ENCODE peak calls at places on chromosomes 5 and 9, in six cellular contexts. C, R, V, G, F and N are unnamed samples.
A peak's percentile ranks its signal among the peaks of the same experiment; 100 is the strongest.

GRCh38 chr5:79109527-79110492 is 1.8 kb upstream of the BHMT start:
- DNase-seq in C (no peak), R (no peak), V (no peak), G (peak; percentile 50), F (no peak), N (no peak)

GRCh38 chr9:14433841-14434511 is 120.0 kb upstream of the NFIB start:
- DNase-seq in C (no peak), R (peak; percentile 23), V (peak; percentile 49), G (no peak), F (no peak), N (peak; percentile 23)

GRCh38 chr9:130174920-130175321 is 2.7 kb downstream of the NCS1 start:
- DNase-seq in C (no peak), R (no peak), V (no peak), G (no peak), F (no peak), N (no peak)

GRCh38 chr5:134111741-134112647 is 2.5 kb upstream of the TCF7 start:
- DNase-seq in C (no peak), R (peak; percentile 59), V (no peak), G (no peak), F (no peak), N (no peak)

GRCh38 chr9:120942186-120943001 is 15.8 kb upstream of the TRAF1 start:
- DNase-seq in C (no peak), R (no peak), V (no peak), G (peak; percentile 66), F (no peak), N (no peak)

GRCh38 chr9:93121316-93122241 is 12.5 kb downstream of the NINJ1 start:
- DNase-seq in C (no peak), R (no peak), V (no peak), G (peak; percentile 53), F (no peak), N (no peak)

GRCh38 chr9:93196095-93197055 is 12.4 kb downstream of the WNK2 start:
- DNase-seq in C (no peak), R (no peak), V (no peak), G (no peak), F (no peak), N (no peak)

GRCh38 chr9:86098793-86099694 is at the start of gene GOLM1:
- DNase-seq in C (no peak), R (peak; percentile 66), V (no peak), G (peak; percentile 60), F (no peak), N (no peak)

GRCh38 chr5:113806823-113807222 is 293.3 kb downstream of the YTHDC2 start:
- DNase-seq in C (no peak), R (no peak), V (peak; percentile 12), G (no peak), F (no peak), N (no peak)

GRCh38 chr5:133900498-133901270 is 67.7 kb downstream of the C5orf15 start:
- DNase-seq in C (no peak), R (no peak), V (no peak), G (no peak), F (no peak), N (no peak)

GRCh38 chr9:98989036-98990000 is 45.6 kb downstream of the COL15A1 start:
- DNase-seq in C (no peak), R (peak; percentile 97), V (no peak), G (peak; percentile 89), F (no peak), N (peak; percentile 94)

GRCh38 chr5:177132504-177133118 is 962 bp upstream of the NSD1 start:
- DNase-seq in C (no peak), R (no peak), V (no peak), G (peak; percentile 69), F (peak; percentile 36), N (no peak)

GRCh38 chr5:77239126-77239741 is 28.8 kb downstream of the PDE8B start:
- DNase-seq in C (no peak), R (peak; percentile 17), V (no peak), G (no peak), F (no peak), N (no peak)

GRCh38 chr5:1312206-1312605 is 17.3 kb upstream of the TERT start:
- DNase-seq in C (peak; percentile 92), R (no peak), V (no peak), G (peak; percentile 8), F (peak; percentile 39), N (no peak)

GRCh38 chr5:72171667-72172066 is 64.4 kb downstream of the MAP1B start:
- DNase-seq in C (no peak), R (no peak), V (no peak), G (no peak), F (no peak), N (no peak)

GRCh38 chr9:110936719-110937452 is 101.4 kb downstream of the LPAR1 start:
- DNase-seq in C (no peak), R (no peak), V (no peak), G (no peak), F (no peak), N (no peak)

GRCh38 chr5:181280251-181280762 is 19.4 kb upstream of the TRIM52 start:
- DNase-seq in C (no peak), R (no peak), V (no peak), G (no peak), F (no peak), N (no peak)

GRCh38 chr9:32456564-32456963 is 69.4 kb downstream of the RIGI start:
- DNase-seq in C (no peak), R (peak; percentile 49), V (no peak), G (no peak), F (no peak), N (no peak)

GRCh38 chr5:115424030-115424429 is 120.5 kb downstream of the FEM1C start:
- DNase-seq in C (no peak), R (no peak), V (no peak), G (no peak), F (no peak), N (no peak)

GRCh38 chr5:34040411-34040810 is 2.6 kb downstream of the C1QTNF3 start:
- DNase-seq in C (no peak), R (no peak), V (no peak), G (no peak), F (no peak), N (no peak)

GRCh38 chr5:68711311-68712200 is 382.3 kb upstream of the SLC30A5 start:
- DNase-seq in C (peak; percentile 11), R (no peak), V (peak; percentile 25), G (no peak), F (no peak), N (no peak)

GRCh38 chr5:61304611-61305369 is 27.3 kb upstream of the ZSWIM6 start:
- DNase-seq in C (no peak), R (peak; percentile 91), V (no peak), G (no peak), F (no peak), N (peak; percentile 58)

GRCh38 chr5:147509041-147509709 is 693 bp downstream of the DPYSL3 start:
- DNase-seq in C (no peak), R (peak; percentile 69), V (no peak), G (peak; percentile 57), F (no peak), N (no peak)

GRCh38 chr5:143024227-143024920 is 254.2 kb downstream of the ARHGAP26 start:
- DNase-seq in C (no peak), R (no peak), V (no peak), G (no peak), F (no peak), N (no peak)

GRCh38 chr5:90233496-90233895 is 176.1 kb downstream of the CETN3 start:
- DNase-seq in C (no peak), R (no peak), V (no peak), G (no peak), F (no peak), N (no peak)

GRCh38 chr5:116032094-116032517 is at the start of gene ARL14EPL:
- DNase-seq in C (no peak), R (peak; percentile 88), V (no peak), G (peak; percentile 65), F (no peak), N (peak; percentile 52)

GRCh38 chr5:76074487-76074886 is 8.7 kb upstream of the SV2C start:
- DNase-seq in C (no peak), R (no peak), V (no peak), G (no peak), F (no peak), N (no peak)

GRCh38 chr5:82396871-82397514 is 118.8 kb upstream of the RPS23 start:
- DNase-seq in C (no peak), R (peak; percentile 87), V (peak; percentile 28), G (peak; percentile 80), F (no peak), N (peak; percentile 98)
- H3K4me3 ChIP-seq in C (no peak overlapping the region), R (no peak overlapping the region), V (no peak overlapping the region), G (no peak overlapping the region), F (no peak overlapping the region), N (no peak overlapping the region)

GRCh38 chr9:35490910-35491465 is 1.1 kb downstream of the RUSC2 start:
- DNase-seq in C (no peak), R (peak; percentile 24), V (no peak), G (no peak), F (no peak), N (no peak)
- H3K27ac ChIP-seq in C (no peak overlapping the region), R (peak overlapping the region; percentile 84), V (peak overlapping the region; percentile 93), G (peak overlapping the region; percentile 99), F (no peak overlapping the region), N (peak overlapping the region; percentile 95)

GRCh38 chr5:132463808-132464154 is 26.8 kb downstream of the IRF1 start:
- DNase-seq in C (peak; percentile 80), R (no peak), V (no peak), G (no peak), F (no peak), N (no peak)

GRCh38 chr5:132462856-132463745 is 27.5 kb downstream of the IRF1 start:
- DNase-seq in C (peak; percentile 35), R (no peak), V (no peak), G (no peak), F (no peak), N (no peak)

GRCh38 chr5:132466453-132467291 is 23.9 kb downstream of the IRF1 start:
- DNase-seq in C (peak; percentile 98), R (peak; percentile 79), V (no peak), G (no peak), F (peak; percentile 66), N (no peak)

GRCh38 chr5:132465095-132465707 is 25.4 kb downstream of the IRF1 start:
- DNase-seq in C (peak; percentile 81), R (peak; percentile 37), V (no peak), G (no peak), F (no peak), N (no peak)

GRCh38 chr5:132464155-132464939 is 26.2 kb downstream of the IRF1 start:
- DNase-seq in C (peak; percentile 78), R (peak; percentile 62), V (peak; percentile 47), G (no peak), F (no peak), N (no peak)
- H3K4me3 ChIP-seq in C (peak overlapping the region; percentile 26), R (no peak overlapping the region), V (peak overlapping the region; percentile 24), G (no peak overlapping the region), F (peak overlapping the region; percentile 43), N (no peak overlapping the region)

GRCh38 chr9:2625427-2625826 is 3.8 kb downstream of the VLDLR start:
- DNase-seq in C (no peak), R (no peak), V (no peak), G (no peak), F (no peak), N (no peak)
- H3K27ac ChIP-seq in C (no peak overlapping the region), R (no peak overlapping the region), V (no peak overlapping the region), G (peak overlapping the region; percentile 97), F (no peak overlapping the region), N (no peak overlapping the region)